ENCODE peak calls at places on chromosomes 5 and 9, in four cellular contexts. One of them, this sample, is unnamed.

GRCh38 chr9:136244116-136244775 is 1.4 kb downstream of the QSOX2 start:
- DNase-seq in IMR-90: no peak
- DNase-seq in A549: no peak
- DNase-seq in heart left ventricle: no peak
- DNase-seq in this sample: peak

GRCh38 chr5:181161534-181162175 is 14.3 kb downstream of the OR2V2 start:
- DNase-seq in IMR-90: no peak
- DNase-seq in A549: no peak
- DNase-seq in heart left ventricle: no peak
- DNase-seq in this sample: peak

GRCh38 chr9:122213589-122214413 is 15.0 kb downstream of the LHX6 start:
- DNase-seq in IMR-90: no peak
- DNase-seq in A549: peak
- DNase-seq in heart left ventricle: no peak
- DNase-seq in this sample: peak

GRCh38 chr5:39014544-39014943 is 59.7 kb downstream of the RICTOR start:
- DNase-seq in IMR-90: peak
- DNase-seq in A549: no peak
- DNase-seq in heart left ventricle: no peak
- DNase-seq in this sample: no peak

GRCh38 chr9:36154213-36154952 is 14.8 kb upstream of the CCIN start:
- DNase-seq in IMR-90: peak
- DNase-seq in A549: no peak
- DNase-seq in heart left ventricle: peak
- DNase-seq in this sample: no peak

GRCh38 chr9:134358026-134358967 is 32.0 kb downstream of the RXRA start:
- DNase-seq in IMR-90: peak
- DNase-seq in A549: no peak
- DNase-seq in heart left ventricle: peak
- DNase-seq in this sample: peak

GRCh38 chr9:92183449-92183848 is 68.2 kb upstream of the SPTLC1 start:
- DNase-seq in IMR-90: no peak
- DNase-seq in A549: no peak
- DNase-seq in heart left ventricle: no peak
- DNase-seq in this sample: peak

GRCh38 chr9:3824589-3824988 is 298.8 kb upstream of the RFX3 start:
- DNase-seq in IMR-90: no peak
- DNase-seq in A549: no peak
- DNase-seq in heart left ventricle: no peak
- DNase-seq in this sample: no peak

GRCh38 chr5:36878421-36879088 is 2.0 kb downstream of the NIPBL start:
- DNase-seq in IMR-90: peak
- DNase-seq in A549: no peak
- DNase-seq in heart left ventricle: no peak
- DNase-seq in this sample: peak

GRCh38 chr9:107491081-107492053 is 1.8 kb upstream of the KLF4 start:
- DNase-seq in IMR-90: no peak
- DNase-seq in A549: no peak
- DNase-seq in heart left ventricle: peak
- DNase-seq in this sample: no peak

GRCh38 chr5:91441082-91441481 is 58.0 kb upstream of the ARRDC3 start:
- DNase-seq in IMR-90: no peak
- DNase-seq in A549: no peak
- DNase-seq in heart left ventricle: no peak
- DNase-seq in this sample: no peak

GRCh38 chr5:96350678-96351077 is 82.4 kb downstream of the PCSK1 start:
- DNase-seq in IMR-90: no peak
- DNase-seq in A549: no peak
- DNase-seq in heart left ventricle: no peak
- DNase-seq in this sample: no peak

GRCh38 chr9:118336167-118336951 is 632.2 kb downstream of the TLR4 start:
- DNase-seq in IMR-90: no peak
- DNase-seq in A549: no peak
- DNase-seq in heart left ventricle: no peak
- DNase-seq in this sample: no peak

GRCh38 chr9:124784503-124784902 is 7.6 kb downstream of the OLFML2A start:
- DNase-seq in IMR-90: no peak
- DNase-seq in A549: no peak
- DNase-seq in heart left ventricle: no peak
- DNase-seq in this sample: no peak

GRCh38 chr5:162283611-162284010 is 216.0 kb downstream of the GABRG2 start:
- DNase-seq in IMR-90: no peak
- DNase-seq in A549: no peak
- DNase-seq in heart left ventricle: no peak
- DNase-seq in this sample: no peak

GRCh38 chr9:5931657-5932056 is 41.0 kb downstream of the MLANA start:
- DNase-seq in IMR-90: no peak
- DNase-seq in A549: no peak
- DNase-seq in heart left ventricle: no peak
- DNase-seq in this sample: no peak

GRCh38 chr9:70389642-70390266 is 24.7 kb downstream of the KLF9 start:
- DNase-seq in IMR-90: peak
- DNase-seq in A549: no peak
- DNase-seq in heart left ventricle: peak
- DNase-seq in this sample: no peak

GRCh38 chr9:119026120-119026519 is 343.1 kb downstream of the BRINP1 start:
- DNase-seq in IMR-90: no peak
- DNase-seq in A549: no peak
- DNase-seq in heart left ventricle: peak
- DNase-seq in this sample: no peak

GRCh38 chr9:127503947-127504886 is 52.9 kb downstream of the LRSAM1 start:
- DNase-seq in IMR-90: peak
- DNase-seq in A549: peak
- DNase-seq in heart left ventricle: peak
- DNase-seq in this sample: peak

GRCh38 chr9:129597355-129598088 is 23.4 kb downstream of the C9orf50 start:
- DNase-seq in IMR-90: peak
- DNase-seq in A549: peak
- DNase-seq in heart left ventricle: peak
- DNase-seq in this sample: no peak

GRCh38 chr5:56686337-56687198 is 128.8 kb upstream of the MAP3K1 start:
- DNase-seq in IMR-90: no peak
- DNase-seq in A549: no peak
- DNase-seq in heart left ventricle: no peak
- DNase-seq in this sample: no peak

GRCh38 chr5:154446183-154447073 is 631 bp downstream of the SAP30L start:
- DNase-seq in IMR-90: peak
- DNase-seq in A549: peak
- DNase-seq in heart left ventricle: peak
- DNase-seq in this sample: peak

GRCh38 chr5:13403351-13403750 is 541.1 kb downstream of the DNAH5 start:
- DNase-seq in IMR-90: no peak
- DNase-seq in A549: no peak
- DNase-seq in heart left ventricle: no peak
- DNase-seq in this sample: no peak

GRCh38 chr5:55993013-55993412 is 1.8 kb downstream of the IL6ST start:
- DNase-seq in IMR-90: peak
- DNase-seq in A549: no peak
- DNase-seq in heart left ventricle: no peak
- DNase-seq in this sample: no peak

GRCh38 chr9:127973169-127974001 is 7.4 kb downstream of the EEIG1 start:
- DNase-seq in IMR-90: no peak
- DNase-seq in A549: no peak
- DNase-seq in heart left ventricle: peak
- DNase-seq in this sample: no peak

GRCh38 chr9:35760651-35761050 is 6.6 kb upstream of the MSMP start:
- DNase-seq in IMR-90: peak
- DNase-seq in A549: no peak
- DNase-seq in heart left ventricle: no peak
- DNase-seq in this sample: no peak

GRCh38 chr5:78958672-78959410 is 26.3 kb downstream of the ARSB start:
- DNase-seq in IMR-90: no peak
- DNase-seq in A549: no peak
- DNase-seq in heart left ventricle: no peak
- DNase-seq in this sample: no peak

GRCh38 chr9:121992571-121993212 is 100.4 kb downstream of the TTLL11 start:
- DNase-seq in IMR-90: peak
- DNase-seq in A549: peak
- DNase-seq in heart left ventricle: peak
- DNase-seq in this sample: peak

GRCh38 chr9:111375817-111376564 is 46.0 kb upstream of the OR2K2 start:
- DNase-seq in IMR-90: peak
- DNase-seq in A549: no peak
- DNase-seq in heart left ventricle: no peak
- DNase-seq in this sample: no peak

GRCh38 chr9:15370496-15371464 is 51.9 kb upstream of the SNAPC3 start:
- DNase-seq in IMR-90: no peak
- DNase-seq in A549: no peak
- DNase-seq in heart left ventricle: no peak
- DNase-seq in this sample: no peak

GRCh38 chr5:105794578-105794977 is 1876.2 kb downstream of the EFNA5 start:
- DNase-seq in IMR-90: no peak
- DNase-seq in A549: no peak
- DNase-seq in heart left ventricle: no peak
- DNase-seq in this sample: no peak

GRCh38 chr5:65163698-65164097 is 318.0 kb downstream of the ADAMTS6 start:
- DNase-seq in IMR-90: peak
- DNase-seq in A549: no peak
- DNase-seq in heart left ventricle: no peak
- DNase-seq in this sample: no peak

DNA sequence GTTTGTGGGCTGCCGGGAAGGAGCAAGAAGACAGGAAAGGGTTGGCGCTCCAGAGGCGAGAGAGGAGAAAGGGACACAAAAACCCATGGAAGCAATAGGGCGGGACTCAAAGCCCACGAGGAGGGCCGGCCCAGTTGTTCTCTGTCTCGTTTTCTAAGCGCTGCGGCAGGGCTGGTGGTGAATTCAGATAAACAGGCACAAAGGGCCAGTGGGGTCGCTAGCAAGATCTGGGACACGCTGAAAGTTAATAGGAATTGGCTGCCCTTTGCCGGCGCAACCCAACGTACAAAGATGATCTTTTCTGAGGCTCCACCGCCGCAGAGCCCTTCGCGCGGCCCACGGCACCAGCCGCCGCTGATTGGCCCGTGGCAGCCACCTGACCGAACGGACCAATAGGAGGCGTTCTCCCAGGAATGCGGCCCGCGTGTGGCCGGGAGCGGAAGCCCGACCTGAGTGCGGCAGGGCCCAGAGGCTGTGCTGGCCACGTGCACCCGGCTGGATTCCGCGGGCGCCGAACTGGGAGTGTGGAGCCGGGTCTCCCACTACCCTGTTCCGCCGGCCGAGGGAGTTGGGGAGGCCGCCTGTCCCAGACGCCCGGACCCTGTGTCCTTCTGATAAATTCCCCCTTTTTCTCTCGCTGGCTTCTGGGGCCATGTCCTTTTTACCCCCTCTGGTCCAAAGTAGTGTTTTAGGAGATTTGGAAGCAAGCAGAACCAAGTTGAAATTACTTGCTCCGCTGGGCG is 16.8 kb upstream of the NSD1 start:
- DNase-seq in IMR-90: peak
- DNase-seq in A549: no peak
- DNase-seq in heart left ventricle: peak
- DNase-seq in this sample: peak
- TF ChIP-seq POLR2A in IMR-90: no peak
- TF ChIP-seq POLR2A in A549: no peak
- TF ChIP-seq POLR2A in heart left ventricle: peak
- TF ChIP-seq POLR2A in this sample: peak

GRCh38 chr9:133054966-133055365 is 6.8 kb upstream of the CEL start:
- DNase-seq in IMR-90: peak
- DNase-seq in A549: no peak
- DNase-seq in heart left ventricle: peak
- DNase-seq in this sample: no peak
- TF ChIP-seq POLR2A in IMR-90: no peak
- TF ChIP-seq POLR2A in A549: no peak
- TF ChIP-seq POLR2A in heart left ventricle: no peak
- TF ChIP-seq POLR2A in this sample: no peak

GRCh38 chr9:95044731-95045508 is 272.6 kb downstream of the FANCC start:
- DNase-seq in IMR-90: no peak
- DNase-seq in A549: peak
- DNase-seq in heart left ventricle: peak
- DNase-seq in this sample: peak
- TF ChIP-seq POLR2A in IMR-90: no peak
- TF ChIP-seq POLR2A in A549: no peak
- TF ChIP-seq POLR2A in heart left ventricle: no peak
- TF ChIP-seq POLR2A in this sample: no peak

GRCh38 chr5:177426566-177427210 is at the start of gene GRK6:
- DNase-seq in IMR-90: no peak
- DNase-seq in A549: peak
- DNase-seq in heart left ventricle: peak
- DNase-seq in this sample: peak
- TF ChIP-seq POLR2A in IMR-90: peak
- TF ChIP-seq POLR2A in A549: peak
- TF ChIP-seq POLR2A in heart left ventricle: no peak
- TF ChIP-seq POLR2A in this sample: no peak

GRCh38 chr5:133025804-133026663 is at the start of gene ZCCHC10:
- DNase-seq in IMR-90: peak
- DNase-seq in A549: peak
- DNase-seq in heart left ventricle: peak
- DNase-seq in this sample: peak
- TF ChIP-seq POLR2A in IMR-90: peak
- TF ChIP-seq POLR2A in A549: peak
- TF ChIP-seq POLR2A in heart left ventricle: peak
- TF ChIP-seq POLR2A in this sample: peak

GRCh38 chr9:14346826-14347407 is 33.0 kb upstream of the NFIB start:
- DNase-seq in IMR-90: no peak
- DNase-seq in A549: no peak
- DNase-seq in heart left ventricle: peak
- DNase-seq in this sample: no peak

GRCh38 chr9:14349141-14349817 is 35.3 kb upstream of the NFIB start:
- DNase-seq in IMR-90: no peak
- DNase-seq in A549: no peak
- DNase-seq in heart left ventricle: no peak
- DNase-seq in this sample: no peak

GRCh38 chr9:14348241-14349140 is 34.5 kb upstream of the NFIB start:
- DNase-seq in IMR-90: no peak
- DNase-seq in A549: no peak
- DNase-seq in heart left ventricle: no peak
- DNase-seq in this sample: peak

GRCh38 chr9:14346301-14346721 is 32.4 kb upstream of the NFIB start:
- DNase-seq in IMR-90: no peak
- DNase-seq in A549: no peak
- DNase-seq in heart left ventricle: peak
- DNase-seq in this sample: no peak

DNA sequence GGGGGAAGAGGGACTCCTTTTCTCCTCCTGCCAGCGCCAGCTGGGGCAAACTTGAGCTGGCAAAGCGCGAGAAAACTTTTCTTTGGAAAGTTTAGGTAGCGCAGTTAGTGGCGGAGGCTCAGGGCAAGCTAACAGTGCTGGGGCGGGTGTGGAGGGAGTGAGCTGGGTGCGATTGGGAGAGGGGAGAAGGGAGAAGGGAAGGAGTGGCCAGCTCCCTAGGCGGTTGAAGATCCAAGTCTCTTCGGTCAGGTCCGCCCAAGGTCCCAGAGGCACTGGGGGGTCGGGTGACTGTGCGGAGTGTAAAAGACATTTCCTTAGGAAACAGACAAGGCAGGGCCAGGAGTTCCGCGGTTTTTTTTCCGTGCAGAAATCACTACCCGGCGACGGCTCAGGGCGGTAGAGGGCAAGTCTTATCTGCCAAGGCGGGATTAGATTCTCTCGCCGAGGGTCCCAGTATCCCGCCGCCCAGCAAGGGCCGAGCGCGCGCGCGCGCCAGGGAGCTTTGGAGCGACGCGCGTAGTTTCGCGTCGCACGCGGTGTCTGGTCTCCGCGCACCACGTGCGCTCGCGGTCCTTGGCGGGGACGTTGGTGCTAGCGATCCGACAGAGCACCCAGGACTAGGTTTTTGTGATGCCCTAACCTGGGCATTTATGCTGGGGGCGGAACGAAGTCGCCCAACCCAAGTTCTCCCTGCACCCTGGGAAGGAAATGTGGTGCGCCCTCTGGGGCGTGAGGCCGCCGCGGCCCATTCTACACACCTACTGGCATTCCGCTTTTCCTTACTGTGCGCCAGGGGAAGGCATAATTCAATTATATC is 33.7 kb upstream of the NFIB start:
- DNase-seq in IMR-90: no peak
- DNase-seq in A549: peak
- DNase-seq in heart left ventricle: peak
- DNase-seq in this sample: peak
- TF ChIP-seq POLR2A in IMR-90: no peak
- TF ChIP-seq POLR2A in A549: peak
- TF ChIP-seq POLR2A in heart left ventricle: peak
- TF ChIP-seq POLR2A in this sample: no peak

This sample was measured in erythroblast.